ENCODE peak calls at places on chromosome 15, in nine cellular contexts. Q is upper lobe of left lung, Y is K562, M is sigmoid colon, E is A549, C is GM12878, B is ovary, U is transverse colon, D is stomach. O is an unnamed sample.
A peak's percentile ranks its signal among the peaks of the same experiment; 100 is the strongest.

GRCh38 chr15:25243800-25244097 is 195.1 kb downstream of the UBE3A start:
- DNase-seq in Q (peak; percentile 8), Y (no peak), M (no peak), E (no peak), C (no peak), B (peak; percentile 5), U (peak; percentile 2), D (no peak), O (no peak)

GRCh38 chr15:55897560-55898336 is 95.7 kb downstream of the NEDD4 start:
- DNase-seq in Q (peak; percentile 33), Y (peak; percentile 72), M (no peak), E (peak; percentile 76), C (no peak), B (peak; percentile 59), U (peak; percentile 47), D (peak; percentile 51), O (peak; percentile 48)

GRCh38 chr15:91196768-91197167 is 96.7 kb downstream of the SV2B start:
- DNase-seq in Q (no peak), Y (no peak), M (no peak), E (no peak), C (no peak), B (no peak), U (no peak), D (no peak), O (no peak)

GRCh38 chr15:61037031-61037430 is 192.1 kb downstream of the RORA start:
- DNase-seq in Q (no peak), Y (no peak), M (no peak), E (no peak), C (no peak), B (no peak), U (no peak), D (no peak), O (no peak)

GRCh38 chr15:40702077-40702476 is 7.1 kb downstream of the RAD51 start:
- DNase-seq in Q (no peak), Y (peak; percentile 13), M (no peak), E (no peak), C (no peak), B (no peak), U (no peak), D (no peak), O (no peak)

GRCh38 chr15:88613074-88613944 is 7.8 kb upstream of the AEN start:
- DNase-seq in Q (no peak), Y (no peak), M (no peak), E (no peak), C (no peak), B (no peak), U (no peak), D (no peak), O (no peak)

GRCh38 chr15:98923159-98923558 is 84.4 kb downstream of the PGPEP1L start:
- DNase-seq in Q (no peak), Y (no peak), M (no peak), E (no peak), C (no peak), B (peak; percentile 71), U (no peak), D (peak; percentile 43), O (no peak)

GRCh38 chr15:98650871-98651481 is 2.6 kb downstream of the IGF1R start:
- DNase-seq in Q (peak; percentile 33), Y (no peak), M (no peak), E (no peak), C (no peak), B (peak; percentile 72), U (peak; percentile 16), D (peak; percentile 49), O (peak; percentile 15)

GRCh38 chr15:29812384-29812694 is 9.9 kb downstream of the TJP1 start:
- DNase-seq in Q (no peak), Y (no peak), M (no peak), E (no peak), C (no peak), B (no peak), U (no peak), D (no peak), O (no peak)

GRCh38 chr15:101242160-101242998 is 9.5 kb downstream of the CHSY1 start:
- DNase-seq in Q (peak; percentile 66), Y (no peak), M (no peak), E (no peak), C (peak; percentile 74), B (no peak), U (peak; percentile 45), D (no peak), O (no peak)

GRCh38 chr15:75606711-75607684 is 18.5 kb downstream of the SNUPN start:
- DNase-seq in Q (no peak), Y (peak; percentile 65), M (no peak), E (no peak), C (no peak), B (no peak), U (peak; percentile 45), D (no peak), O (no peak)

GRCh38 chr15:101357333-101357732 is 62.3 kb upstream of the SNRPA1 start:
- DNase-seq in Q (no peak), Y (no peak), M (no peak), E (no peak), C (no peak), B (no peak), U (no peak), D (peak; percentile 85), O (no peak)

GRCh38 chr15:84684092-84684491 is 26.1 kb upstream of the NMB start:
- DNase-seq in Q (no peak), Y (no peak), M (no peak), E (no peak), C (no peak), B (no peak), U (no peak), D (no peak), O (no peak)

GRCh38 chr15:52733696-52734255 is 54.6 kb upstream of the ATOSA start:
- DNase-seq in Q (no peak), Y (no peak), M (no peak), E (no peak), C (no peak), B (no peak), U (no peak), D (no peak), O (no peak)

GRCh38 chr15:52737720-52738119 is 52.4 kb downstream of the ONECUT1 start:
- DNase-seq in Q (no peak), Y (no peak), M (no peak), E (no peak), C (no peak), B (no peak), U (no peak), D (no peak), O (no peak)

GRCh38 chr15:52734329-52734728 is 55.1 kb upstream of the ATOSA start:
- DNase-seq in Q (no peak), Y (no peak), M (no peak), E (no peak), C (no peak), B (no peak), U (no peak), D (no peak), O (no peak)

GRCh38 chr15:52733078-52733477 is 53.9 kb upstream of the ATOSA start:
- DNase-seq in Q (peak; percentile 37), Y (no peak), M (no peak), E (no peak), C (no peak), B (no peak), U (no peak), D (no peak), O (peak; percentile 15)

DNA sequence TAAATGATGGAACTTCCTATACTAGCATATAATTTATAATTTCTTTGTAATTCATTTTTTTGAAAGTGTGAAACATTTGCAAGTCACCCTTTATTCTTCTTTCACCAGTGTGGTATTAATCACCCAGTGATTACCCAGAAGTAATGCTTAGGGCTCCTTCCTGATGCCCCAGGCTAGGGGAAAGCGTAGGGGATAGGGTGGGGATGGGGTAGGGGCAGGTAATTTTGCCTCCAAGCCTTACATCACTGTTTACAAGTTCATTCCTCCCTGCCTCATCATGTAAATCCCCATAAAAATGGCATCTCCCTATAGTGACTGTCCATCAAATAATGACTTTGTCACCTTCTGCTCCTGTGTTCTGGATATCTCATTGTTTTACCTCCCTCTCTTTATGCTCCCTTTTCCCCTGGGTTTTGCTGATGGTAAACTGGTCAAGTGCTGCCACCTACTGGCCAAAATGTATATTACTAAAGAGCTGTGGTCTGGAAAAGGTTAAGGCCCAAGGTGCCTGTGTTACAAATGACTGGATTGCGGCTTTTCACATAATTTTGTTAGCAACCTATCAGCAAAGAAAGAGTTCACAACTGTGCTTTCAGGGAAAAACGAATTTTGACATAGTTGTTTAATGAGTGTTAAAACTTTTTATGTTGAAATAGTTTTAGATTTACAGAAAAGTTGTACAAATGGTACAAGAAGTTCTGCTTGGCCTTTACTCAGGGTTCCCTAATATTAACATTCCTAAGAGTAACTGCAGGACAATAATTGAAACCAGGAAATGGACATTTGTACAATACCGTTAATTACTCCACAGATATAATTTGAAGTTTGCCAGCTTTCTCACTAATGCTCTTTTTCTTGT is 54.7 kb downstream of the ONECUT1 start:
- DNase-seq in Q (peak; percentile 50), Y (peak; percentile 73), M (peak; percentile 66), E (peak; percentile 83), C (peak; percentile 64), B (no peak), U (peak; percentile 70), D (peak; percentile 63), O (no peak)
- TF ChIP-seq EP300 in Q (no peak), Y (no peak), M (no peak), E (no peak), C (no peak), B (no peak), U (no peak), D (no peak), O (no peak)

GRCh38 chr15:31214158-31214863 is 112.3 kb upstream of the KLF13 start:
- DNase-seq in Q (no peak), Y (no peak), M (no peak), E (no peak), C (no peak), B (no peak), U (no peak), D (no peak), O (no peak)
- TF ChIP-seq CTCF in Q (no peak), Y (no peak), M (no peak), E (no peak), C (no peak), B (no peak), U (no peak), D (no peak), O (no peak)

DNA sequence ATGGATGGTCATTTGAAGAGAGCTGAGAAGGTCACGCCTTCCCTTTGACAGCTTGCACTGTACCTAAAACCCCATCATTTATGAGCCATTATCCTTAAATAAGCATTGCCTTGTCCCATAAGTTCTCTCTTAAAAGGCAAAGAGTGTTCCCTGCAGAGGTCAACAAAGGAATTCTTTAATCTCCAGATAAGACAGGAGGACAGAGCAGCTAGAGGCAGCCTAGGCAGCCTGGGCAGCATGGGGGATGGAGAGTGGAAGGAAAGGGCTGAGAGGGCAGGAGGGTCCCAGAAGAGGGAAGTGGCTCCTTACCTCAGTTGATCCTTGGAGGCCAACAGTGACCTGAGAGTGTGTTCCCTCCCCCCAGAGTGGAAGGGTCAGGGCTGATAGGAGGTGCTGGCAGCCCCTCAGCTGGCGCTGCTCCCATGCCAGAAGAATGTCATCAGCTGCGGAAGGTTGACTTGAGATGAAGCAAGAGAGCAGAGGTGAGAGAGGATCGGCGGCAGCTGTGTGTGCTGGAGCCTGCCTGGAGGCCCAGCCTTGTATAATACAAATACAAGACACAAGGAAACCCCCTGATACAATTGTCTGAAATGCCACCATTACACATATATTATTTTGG is 12.8 kb downstream of the KBTBD13 start:
- DNase-seq in Q (peak; percentile 65), Y (no peak), M (peak; percentile 71), E (no peak), C (no peak), B (peak; percentile 85), U (no peak), D (no peak), O (no peak)
- H3K4me1 ChIP-seq in Q (peaks cover 37% of the 10 kb centered on the region), Y (peaks cover 6% of the 10 kb centered on the region), M (peaks cover 80% of the 10 kb centered on the region), E (no peaks in the 10 kb centered on the region), C (no peaks in the 10 kb centered on the region), B (peaks cover 12% of the 10 kb centered on the region), U (peaks cover 27% of the 10 kb centered on the region), D (peaks cover 13% of the 10 kb centered on the region), O (peaks cover 13% of the 10 kb centered on the region)

GRCh38 chr15:57509965-57510364 is 81.7 kb upstream of the MYZAP start:
- DNase-seq in Q (no peak), Y (no peak), M (no peak), E (no peak), C (no peak), B (no peak), U (no peak), D (no peak), O (no peak)
- TF ChIP-seq EP300 in Q (no peak), Y (no peak), M (no peak), E (no peak), C (no peak), B (no peak), U (no peak), D (no peak), O (no peak)